ENCODE peak calls at places on chromosomes 7 and 10, in four cellular contexts. One of them, this sample, is unnamed.

GRCh38 chr7:121547341-121548092 is 151.4 kb upstream of the FAM3C start:
- DNase-seq in osteocyte: no peak
- DNase-seq in BE2C: no peak
- DNase-seq in GM23338: peak; percentile 80
- DNase-seq in this sample: no peak

GRCh38 chr7:44261239-44261638 is 60.5 kb downstream of the YKT6 start:
- DNase-seq in osteocyte: no peak
- DNase-seq in BE2C: no peak
- DNase-seq in GM23338: no peak
- DNase-seq in this sample: no peak

GRCh38 chr7:51024867-51025266 is 242.2 kb upstream of the GRB10 start:
- DNase-seq in osteocyte: peak; percentile 48
- DNase-seq in BE2C: no peak
- DNase-seq in GM23338: no peak
- DNase-seq in this sample: no peak

GRCh38 chr10:124048371-124049290 is 44.8 kb downstream of the CHST15 start:
- DNase-seq in osteocyte: no peak
- DNase-seq in BE2C: no peak
- DNase-seq in GM23338: no peak
- DNase-seq in this sample: peak; percentile 34

GRCh38 chr10:121796342-121796741 is 131.5 kb downstream of the ATE1 start:
- DNase-seq in osteocyte: no peak
- DNase-seq in BE2C: no peak
- DNase-seq in GM23338: no peak
- DNase-seq in this sample: no peak

GRCh38 chr7:115953554-115954248 is 76.9 kb downstream of the TFEC start:
- DNase-seq in osteocyte: no peak
- DNase-seq in BE2C: no peak
- DNase-seq in GM23338: no peak
- DNase-seq in this sample: no peak

GRCh38 chr10:17684537-17684936 is 40.6 kb downstream of the STAM start:
- DNase-seq in osteocyte: no peak
- DNase-seq in BE2C: no peak
- DNase-seq in GM23338: no peak
- DNase-seq in this sample: no peak

GRCh38 chr10:31401287-31401686 is 82.3 kb downstream of the ZEB1 start:
- DNase-seq in osteocyte: no peak
- DNase-seq in BE2C: no peak
- DNase-seq in GM23338: no peak
- DNase-seq in this sample: no peak

GRCh38 chr10:69362471-69362954 is 54.2 kb downstream of the TACR2 start:
- DNase-seq in osteocyte: no peak
- DNase-seq in BE2C: peak; percentile 84
- DNase-seq in GM23338: no peak
- DNase-seq in this sample: peak; percentile 90

GRCh38 chr7:78472519-78472918 is 673.9 kb downstream of the PHTF2 start:
- DNase-seq in osteocyte: no peak
- DNase-seq in BE2C: no peak
- DNase-seq in GM23338: no peak
- DNase-seq in this sample: no peak

GRCh38 chr10:86344281-86344680 is 22.3 kb downstream of the GRID1 start:
- DNase-seq in osteocyte: no peak
- DNase-seq in BE2C: no peak
- DNase-seq in GM23338: no peak
- DNase-seq in this sample: peak; percentile 51

GRCh38 chr7:106216517-106217088 is 68.2 kb downstream of the NAMPT start:
- DNase-seq in osteocyte: no peak
- DNase-seq in BE2C: no peak
- DNase-seq in GM23338: no peak
- DNase-seq in this sample: no peak

GRCh38 chr10:28769147-28769604 is 91.9 kb downstream of the BAMBI start:
- DNase-seq in osteocyte: no peak
- DNase-seq in BE2C: no peak
- DNase-seq in GM23338: no peak
- DNase-seq in this sample: no peak

GRCh38 chr10:91758303-91759146 is 39.7 kb upstream of the TNKS2 start:
- DNase-seq in osteocyte: no peak
- DNase-seq in BE2C: no peak
- DNase-seq in GM23338: peak; percentile 84
- DNase-seq in this sample: no peak

GRCh38 chr10:113746188-113746950 is 5.1 kb upstream of the PLEKHS1 start:
- DNase-seq in osteocyte: no peak
- DNase-seq in BE2C: no peak
- DNase-seq in GM23338: no peak
- DNase-seq in this sample: no peak

GRCh38 chr10:11208908-11209809 is 191.5 kb downstream of the CELF2 start:
- DNase-seq in osteocyte: no peak
- DNase-seq in BE2C: no peak
- DNase-seq in GM23338: no peak
- DNase-seq in this sample: no peak

GRCh38 chr7:129617178-129617577 is 5.7 kb downstream of the NRF1 start:
- DNase-seq in osteocyte: no peak
- DNase-seq in BE2C: no peak
- DNase-seq in GM23338: no peak
- DNase-seq in this sample: no peak

GRCh38 chr7:6168469-6168868 is 104.0 kb downstream of the CYTH3 start:
- DNase-seq in osteocyte: no peak
- DNase-seq in BE2C: peak; percentile 19
- DNase-seq in GM23338: no peak
- DNase-seq in this sample: no peak

GRCh38 chr10:23192741-23193434 is 776 bp downstream of the PTF1A start:
- DNase-seq in osteocyte: no peak
- DNase-seq in BE2C: no peak
- DNase-seq in GM23338: peak; percentile 68
- DNase-seq in this sample: no peak

GRCh38 chr7:14899065-14899464 is 3.5 kb downstream of the DGKB start:
- DNase-seq in osteocyte: no peak
- DNase-seq in BE2C: peak; percentile 23
- DNase-seq in GM23338: no peak
- DNase-seq in this sample: no peak

GRCh38 chr10:50417486-50417905 is 166.2 kb upstream of the ASAH2 start:
- DNase-seq in osteocyte: no peak
- DNase-seq in BE2C: no peak
- DNase-seq in GM23338: peak; percentile 18
- DNase-seq in this sample: no peak